ENCODE peak calls at places on chromosomes 2 and 18, in ten cellular contexts. W, X, U, Y, M, Q, R, S, B and H are unnamed samples.

GRCh38 chr2:135050132-135050531 is 2.0 kb upstream of the RAB3GAP1 start:
- DNase-seq in W (no peak), X (no peak), U (no peak), Y (no peak), M (no peak), Q (no peak), R (no peak), S (no peak), B (no peak), H (no peak)

GRCh38 chr2:47354817-47355653 is 47.9 kb upstream of the MSH2 start:
- DNase-seq in W (no peak), X (no peak), U (no peak), Y (no peak), M (no peak), Q (no peak), R (no peak), S (no peak), B (no peak), H (no peak)

GRCh38 chr2:114011709-114012108 is 121.8 kb downstream of the ACTR3 start:
- DNase-seq in W (no peak), X (no peak), U (no peak), Y (no peak), M (no peak), Q (no peak), R (no peak), S (no peak), B (no peak), H (no peak)

GRCh38 chr18:58838946-58839345 is 25.7 kb upstream of the ZNF532 start:
- DNase-seq in W (no peak), X (no peak), U (no peak), Y (no peak), M (no peak), Q (no peak), R (no peak), S (no peak), B (no peak), H (no peak)

GRCh38 chr2:39683022-39683699 is 17.4 kb downstream of the TMEM178A start:
- DNase-seq in W (no peak), X (no peak), U (no peak), Y (no peak), M (no peak), Q (no peak), R (no peak), S (no peak), B (no peak), H (no peak)

GRCh38 chr2:263774-264492 is at the start of gene SH3YL1:
- DNase-seq in W (peak), X (peak), U (peak), Y (peak), M (peak), Q (peak), R (peak), S (peak), B (peak), H (peak)

GRCh38 chr2:45466045-45466444 is 145.0 kb downstream of the SRBD1 start:
- DNase-seq in W (no peak), X (no peak), U (no peak), Y (no peak), M (no peak), Q (no peak), R (no peak), S (no peak), B (no peak), H (no peak)

GRCh38 chr2:9160732-9161131 is 45.9 kb upstream of the ASAP2 start:
- DNase-seq in W (no peak), X (no peak), U (no peak), Y (no peak), M (no peak), Q (no peak), R (no peak), S (no peak), B (no peak), H (no peak)

GRCh38 chr2:130796280-130796679 is 40.4 kb upstream of the ARHGEF4 start:
- DNase-seq in W (no peak), X (no peak), U (no peak), Y (no peak), M (no peak), Q (no peak), R (no peak), S (no peak), B (no peak), H (no peak)

GRCh38 chr2:74847075-74847858 is 13.3 kb downstream of the HK2 start:
- DNase-seq in W (no peak), X (no peak), U (no peak), Y (no peak), M (peak), Q (no peak), R (no peak), S (no peak), B (no peak), H (no peak)

GRCh38 chr2:152098033-152098797 is 629 bp downstream of the CACNB4 start:
- DNase-seq in W (peak), X (peak), U (peak), Y (no peak), M (peak), Q (no peak), R (peak), S (no peak), B (no peak), H (peak)

GRCh38 chr2:235001237-235002133 is 49.7 kb downstream of the SH3BP4 start:
- DNase-seq in W (no peak), X (no peak), U (peak), Y (no peak), M (no peak), Q (no peak), R (peak), S (no peak), B (no peak), H (no peak)

GRCh38 chr2:66561645-66562336 is 126.9 kb downstream of the MEIS1 start:
- DNase-seq in W (no peak), X (no peak), U (no peak), Y (no peak), M (no peak), Q (no peak), R (no peak), S (no peak), B (no peak), H (no peak)

GRCh38 chr2:181430406-181431199 is 26.6 kb upstream of the ITGA4 start:
- DNase-seq in W (no peak), X (no peak), U (no peak), Y (no peak), M (no peak), Q (no peak), R (no peak), S (no peak), B (no peak), H (no peak)

GRCh38 chr2:221025397-221025796 is 546.7 kb downstream of the EPHA4 start:
- DNase-seq in W (no peak), X (no peak), U (no peak), Y (no peak), M (no peak), Q (no peak), R (no peak), S (no peak), B (no peak), H (no peak)

GRCh38 chr18:48922801-48923730 is 27.7 kb downstream of the SMAD7 start:
- DNase-seq in W (peak), X (peak), U (peak), Y (no peak), M (peak), Q (no peak), R (peak), S (no peak), B (no peak), H (peak)

GRCh38 chr18:55452123-55452611 is 135.8 kb downstream of the TCF4 start:
- DNase-seq in W (no peak), X (peak), U (no peak), Y (no peak), M (no peak), Q (no peak), R (peak), S (no peak), B (no peak), H (no peak)

GRCh38 chr2:144524190-144524957 is 4.5 kb upstream of the ZEB2 start:
- DNase-seq in W (peak), X (no peak), U (peak), Y (no peak), M (peak), Q (no peak), R (peak), S (no peak), B (no peak), H (peak)

DNA sequence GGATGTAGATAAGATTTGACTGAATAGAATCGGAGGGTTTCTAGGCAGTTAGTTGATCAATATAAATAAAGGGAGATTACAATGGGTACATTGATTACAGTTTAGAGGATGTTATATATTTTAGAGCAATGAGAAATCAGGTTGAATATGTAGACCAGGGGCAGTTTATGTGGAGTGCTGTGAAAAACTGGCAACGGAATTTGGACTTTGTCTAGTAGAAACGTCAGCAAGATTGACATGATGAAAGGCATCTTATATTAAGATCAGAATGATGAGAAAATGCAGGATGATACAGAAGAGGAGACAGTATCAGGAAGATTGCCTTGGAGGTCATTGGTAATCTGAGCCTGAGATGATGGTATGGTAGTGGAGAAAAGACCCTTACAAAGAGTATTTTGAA is 39.9 kb downstream of the RAB10 start:
- DNase-seq in W (no peak), X (no peak), U (no peak), Y (no peak), M (no peak), Q (no peak), R (no peak), S (no peak), B (no peak), H (no peak)
- H3K27ac ChIP-seq in W (no peak), X (no peak), U (no peak), Y (no peak), M (no peak), Q (no peak), R (no peak), S (no peak), B (no peak), H (no peak)

GRCh38 chr2:218980800-218981389 is 4.1 kb downstream of the FEV start:
- DNase-seq in W (no peak), X (no peak), U (peak), Y (no peak), M (no peak), Q (no peak), R (no peak), S (no peak), B (no peak), H (no peak)

GRCh38 chr2:218983263-218983970 is 1.6 kb downstream of the FEV start:
- DNase-seq in W (no peak), X (no peak), U (peak), Y (no peak), M (peak), Q (no peak), R (no peak), S (no peak), B (no peak), H (no peak)

GRCh38 chr2:218982312-218983262 is 2.4 kb downstream of the FEV start:
- DNase-seq in W (no peak), X (no peak), U (peak), Y (no peak), M (peak), Q (no peak), R (no peak), S (no peak), B (no peak), H (no peak)

GRCh38 chr2:218981390-218982311 is 3.3 kb downstream of the FEV start:
- DNase-seq in W (peak), X (no peak), U (peak), Y (peak), M (no peak), Q (no peak), R (no peak), S (no peak), B (no peak), H (peak)

GRCh38 chr2:218979846-218980738 is 4.9 kb downstream of the FEV start:
- DNase-seq in W (peak), X (peak), U (peak), Y (peak), M (peak), Q (peak), R (peak), S (peak), B (peak), H (peak)
- H3K4me3 ChIP-seq in W (peak), X (no peak), U (peak), Y (no peak), M (no peak), Q (no peak), R (no peak), S (peak), B (peak), H (no peak)

DNA sequence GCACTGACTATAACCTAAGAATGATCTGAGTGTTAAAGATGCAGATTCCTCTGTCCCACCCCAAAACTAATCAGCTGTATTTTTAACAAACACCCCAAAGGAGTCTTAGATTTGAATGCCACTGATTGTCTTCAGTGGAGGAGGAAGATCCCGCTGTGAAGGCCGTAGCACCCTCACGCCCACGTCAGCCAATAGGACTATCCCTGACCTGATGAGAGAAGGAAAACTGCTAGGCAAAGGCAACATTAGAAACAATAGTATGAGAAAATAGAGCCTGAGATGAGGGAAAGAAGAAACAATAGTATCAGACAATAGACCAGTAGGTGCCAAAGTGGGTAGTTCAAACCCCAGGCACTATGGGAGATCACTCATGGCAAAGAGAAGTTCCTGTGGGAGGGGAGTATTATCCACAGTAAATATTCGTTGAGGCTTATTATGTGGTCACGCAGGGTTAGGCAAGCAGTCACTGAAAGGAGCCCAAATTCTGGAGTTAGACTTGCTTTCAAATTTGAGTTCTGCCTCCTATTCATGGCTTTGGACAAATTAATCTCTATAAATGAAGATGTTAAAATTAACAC is 2.8 kb downstream of the PCBP1 start:
- DNase-seq in W (no peak), X (no peak), U (no peak), Y (no peak), M (no peak), Q (no peak), R (no peak), S (no peak), B (no peak), H (no peak)
- H3K27ac ChIP-seq in W (peak), X (peak), U (peak), Y (peak), M (no peak), Q (peak), R (peak), S (no peak), B (peak), H (no peak)

GRCh38 chr2:174846941-174847938 is 83.0 kb upstream of the CHRNA1 start:
- DNase-seq in W (no peak), X (no peak), U (no peak), Y (no peak), M (no peak), Q (no peak), R (no peak), S (no peak), B (no peak), H (no peak)
- H3K4me3 ChIP-seq in W (peak), X (no peak), U (peak), Y (peak), M (peak), Q (no peak), R (peak), S (no peak), B (no peak), H (no peak)

GRCh38 chr2:205733648-205734047 is 51.3 kb downstream of the NRP2 start:
- DNase-seq in W (no peak), X (no peak), U (no peak), Y (no peak), M (no peak), Q (no peak), R (no peak), S (no peak), B (no peak), H (peak)
- H3K27ac ChIP-seq in W (no peak), X (peak), U (no peak), Y (no peak), M (no peak), Q (no peak), R (no peak), S (no peak), B (no peak), H (peak)

GRCh38 chr2:29062371-29062770 is 12.0 kb downstream of the PCARE start:
- DNase-seq in W (no peak), X (no peak), U (no peak), Y (no peak), M (no peak), Q (no peak), R (no peak), S (no peak), B (no peak), H (no peak)

GRCh38 chr2:29065479-29065847 is 8.9 kb downstream of the PCARE start:
- DNase-seq in W (no peak), X (no peak), U (no peak), Y (no peak), M (no peak), Q (no peak), R (no peak), S (no peak), B (no peak), H (no peak)

GRCh38 chr2:29063646-29064372 is 10.5 kb downstream of the PCARE start:
- DNase-seq in W (no peak), X (peak), U (no peak), Y (no peak), M (no peak), Q (peak), R (no peak), S (no peak), B (no peak), H (no peak)

GRCh38 chr2:29064746-29065478 is 9.4 kb downstream of the PCARE start:
- DNase-seq in W (no peak), X (no peak), U (no peak), Y (no peak), M (no peak), Q (no peak), R (no peak), S (no peak), B (no peak), H (no peak)

GRCh38 chr2:29063056-29063455 is 11.3 kb downstream of the PCARE start:
- DNase-seq in W (peak), X (no peak), U (peak), Y (no peak), M (no peak), Q (peak), R (no peak), S (no peak), B (no peak), H (no peak)
- H3K4me3 ChIP-seq in W (no peak), X (no peak), U (no peak), Y (no peak), M (no peak), Q (no peak), R (no peak), S (no peak), B (no peak), H (no peak)

GRCh38 chr2:101820519-101820918 is 123.0 kb downstream of the MAP4K4 start:
- DNase-seq in W (no peak), X (no peak), U (no peak), Y (no peak), M (no peak), Q (no peak), R (no peak), S (no peak), B (no peak), H (no peak)

GRCh38 chr2:101821059-101821805 is 123.7 kb downstream of the MAP4K4 start:
- DNase-seq in W (no peak), X (no peak), U (no peak), Y (no peak), M (no peak), Q (no peak), R (no peak), S (no peak), B (no peak), H (no peak)

GRCh38 chr2:101821828-101822458 is 124.4 kb downstream of the MAP4K4 start:
- DNase-seq in W (no peak), X (no peak), U (no peak), Y (no peak), M (no peak), Q (no peak), R (no peak), S (no peak), B (no peak), H (no peak)

GRCh38 chr2:101823849-101824248 is 126.3 kb downstream of the MAP4K4 start:
- DNase-seq in W (no peak), X (no peak), U (no peak), Y (no peak), M (no peak), Q (no peak), R (no peak), S (no peak), B (no peak), H (no peak)

DNA sequence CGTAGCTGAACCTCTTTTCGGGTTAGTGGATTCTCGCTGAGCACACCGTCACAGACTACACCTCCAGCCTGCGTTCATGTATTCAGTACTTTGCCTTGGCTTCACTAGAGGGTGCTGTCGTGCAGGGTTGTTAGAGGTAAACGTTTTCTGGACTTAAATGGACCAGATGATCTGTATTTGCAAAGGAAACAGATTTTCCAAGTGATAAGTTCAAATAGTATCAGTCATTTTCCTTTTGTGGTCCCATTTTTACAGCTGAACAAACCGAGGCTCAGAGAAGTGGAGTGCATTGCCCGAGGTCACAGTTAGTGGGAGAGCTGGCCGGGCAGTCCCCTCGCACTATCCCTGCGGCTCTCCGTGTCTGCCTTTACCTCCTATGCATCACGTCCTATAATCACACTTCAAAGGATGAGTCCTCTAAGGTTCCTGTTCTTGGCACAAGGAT is 125.9 kb downstream of the MAP4K4 start:
- DNase-seq in W (no peak), X (peak), U (no peak), Y (peak), M (no peak), Q (peak), R (no peak), S (peak), B (peak), H (peak)
- H3K27ac ChIP-seq in W (no peak), X (no peak), U (no peak), Y (no peak), M (no peak), Q (no peak), R (no peak), S (no peak), B (peak), H (no peak)

DNA sequence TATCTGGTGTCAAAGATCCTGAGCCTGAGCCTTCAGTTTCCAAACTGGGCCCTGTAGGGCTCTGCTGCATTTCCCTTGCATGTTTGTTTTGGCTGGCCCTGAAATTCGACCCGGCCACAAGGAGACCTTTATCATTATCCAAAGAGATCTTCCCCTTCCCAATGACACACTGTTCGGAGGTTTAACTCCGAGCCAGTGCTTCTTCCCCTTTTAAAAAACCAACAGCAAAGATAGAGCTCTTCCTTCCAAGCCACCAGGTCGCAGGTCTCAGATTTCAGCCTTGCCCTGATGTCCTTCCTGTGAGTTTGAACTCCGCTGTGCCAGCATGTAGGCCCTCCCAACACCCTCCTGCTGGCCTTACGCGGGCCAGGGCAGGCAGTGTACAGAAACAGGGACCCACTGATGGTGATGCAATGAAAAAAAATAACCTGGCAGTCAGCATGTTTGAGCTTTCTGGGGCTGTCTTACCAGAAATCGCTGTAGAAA is 53.1 kb downstream of the FECH start:
- DNase-seq in W (no peak), X (no peak), U (no peak), Y (no peak), M (no peak), Q (no peak), R (no peak), S (no peak), B (no peak), H (no peak)
- H3K4me3 ChIP-seq in W (no peak), X (no peak), U (peak), Y (no peak), M (no peak), Q (no peak), R (no peak), S (no peak), B (no peak), H (no peak)

GRCh38 chr2:197713271-197713670 is 8.1 kb downstream of the MARS2 start:
- DNase-seq in W (no peak), X (no peak), U (no peak), Y (no peak), M (no peak), Q (no peak), R (no peak), S (no peak), B (no peak), H (no peak)
- H3K27ac ChIP-seq in W (no peak), X (no peak), U (no peak), Y (no peak), M (no peak), Q (no peak), R (no peak), S (no peak), B (no peak), H (no peak)